ENCODE peak calls at places on chromosomes 2 and 18, in four cellular contexts. One of them, this sample, is unnamed.

GRCh38 chr18:34510926-34511325 is 199.2 kb upstream of the DTNA start:
- DNase-seq in breast epithelium: no peak
- DNase-seq in transverse colon: no peak
- DNase-seq in K562: no peak
- DNase-seq in this sample: no peak

GRCh38 chr2:209431701-209432100 is 7.9 kb downstream of the MAP2 start:
- DNase-seq in breast epithelium: peak; percentile 80
- DNase-seq in transverse colon: no peak
- DNase-seq in K562: no peak
- DNase-seq in this sample: no peak

GRCh38 chr2:213089438-213089837 is 62.0 kb downstream of the IKZF2 start:
- DNase-seq in breast epithelium: no peak
- DNase-seq in K562: no peak
- DNase-seq in transverse colon: no peak
- DNase-seq in this sample: no peak

GRCh38 chr2:170715062-170715931 is at the start of gene SP5:
- DNase-seq in K562: peak; percentile 93
- DNase-seq in transverse colon: peak; percentile 44
- DNase-seq in breast epithelium: no peak
- DNase-seq in this sample: peak; percentile 85

GRCh38 chr2:31729442-31730092 is 148.8 kb upstream of the SRD5A2 start:
- DNase-seq in transverse colon: no peak
- DNase-seq in K562: peak; percentile 31
- DNase-seq in breast epithelium: no peak
- DNase-seq in this sample: no peak

GRCh38 chr18:49041677-49042570 is 91.2 kb upstream of the SMAD7 start:
- DNase-seq in K562: no peak
- DNase-seq in breast epithelium: peak; percentile 61
- DNase-seq in transverse colon: peak; percentile 67
- DNase-seq in this sample: peak; percentile 80

GRCh38 chr18:40789286-40789685 is 1165.7 kb upstream of the PIK3C3 start:
- DNase-seq in transverse colon: no peak
- DNase-seq in K562: no peak
- DNase-seq in breast epithelium: no peak
- DNase-seq in this sample: no peak

GRCh38 chr18:66682855-66683322 is 79.0 kb upstream of the CDH19 start:
- DNase-seq in breast epithelium: no peak
- DNase-seq in K562: no peak
- DNase-seq in transverse colon: no peak
- DNase-seq in this sample: no peak

GRCh38 chr2:29580223-29580622 is 341.2 kb downstream of the ALK start:
- DNase-seq in breast epithelium: no peak
- DNase-seq in K562: no peak
- DNase-seq in transverse colon: no peak
- DNase-seq in this sample: no peak

GRCh38 chr18:47997338-47997780 is 66.9 kb upstream of the SMAD2 start:
- DNase-seq in breast epithelium: no peak
- DNase-seq in transverse colon: no peak
- DNase-seq in K562: peak; percentile 28
- DNase-seq in this sample: no peak

GRCh38 chr2:17658251-17658843 is 95.3 kb downstream of the SMC6 start:
- DNase-seq in K562: no peak
- DNase-seq in breast epithelium: no peak
- DNase-seq in transverse colon: no peak
- DNase-seq in this sample: no peak

GRCh38 chr2:230830428-230830827 is 34.3 kb upstream of the ITM2C start:
- DNase-seq in K562: no peak
- DNase-seq in breast epithelium: no peak
- DNase-seq in transverse colon: no peak
- DNase-seq in this sample: no peak

GRCh38 chr18:42508683-42509347 is 553.8 kb downstream of the PIK3C3 start:
- DNase-seq in K562: no peak
- DNase-seq in breast epithelium: no peak
- DNase-seq in transverse colon: no peak
- DNase-seq in this sample: no peak

GRCh38 chr18:40006553-40007073 is 1948.4 kb upstream of the PIK3C3 start:
- DNase-seq in transverse colon: no peak
- DNase-seq in breast epithelium: no peak
- DNase-seq in K562: no peak
- DNase-seq in this sample: no peak

GRCh38 chr2:210541280-210541902 is 15.0 kb upstream of the CPS1 start:
- DNase-seq in breast epithelium: no peak
- DNase-seq in transverse colon: no peak
- DNase-seq in K562: no peak
- DNase-seq in this sample: no peak

GRCh38 chr2:66433945-66434678 is 813 bp upstream of the MEIS1 start:
- DNase-seq in transverse colon: peak; percentile 53
- DNase-seq in K562: peak; percentile 43
- DNase-seq in breast epithelium: no peak
- DNase-seq in this sample: peak; percentile 88

GRCh38 chr2:149219853-149220252 is 110.5 kb upstream of the LYPD6 start:
- DNase-seq in K562: no peak
- DNase-seq in breast epithelium: no peak
- DNase-seq in transverse colon: no peak
- DNase-seq in this sample: no peak

GRCh38 chr2:55102056-55102812 is 52.0 kb upstream of the RTN4 start:
- DNase-seq in breast epithelium: no peak
- DNase-seq in K562: no peak
- DNase-seq in transverse colon: no peak
- DNase-seq in this sample: no peak

GRCh38 chr2:43605079-43605655 is 9.3 kb upstream of the THADA start:
- DNase-seq in transverse colon: peak; percentile 14
- DNase-seq in breast epithelium: no peak
- DNase-seq in K562: peak; percentile 51
- DNase-seq in this sample: no peak

GRCh38 chr18:38909972-38910371 is 1344.4 kb upstream of the CELF4 start:
- DNase-seq in K562: no peak
- DNase-seq in breast epithelium: no peak
- DNase-seq in transverse colon: no peak
- DNase-seq in this sample: no peak

GRCh38 chr2:218398437-218399390 is 954 bp upstream of the CTDSP1 start:
- DNase-seq in transverse colon: peak; percentile 87
- DNase-seq in breast epithelium: peak; percentile 80
- DNase-seq in K562: peak; percentile 73
- DNase-seq in this sample: peak; percentile 94

GRCh38 chr2:161988589-161988988 is 85.4 kb downstream of the DPP4 start:
- DNase-seq in transverse colon: no peak
- DNase-seq in K562: no peak
- DNase-seq in breast epithelium: no peak
- DNase-seq in this sample: no peak

GRCh38 chr2:231612199-231613053 is 19.8 kb downstream of the TEX44 start:
- DNase-seq in transverse colon: peak; percentile 96
- DNase-seq in breast epithelium: peak; percentile 94
- DNase-seq in K562: peak; percentile 92
- DNase-seq in this sample: peak; percentile 98

GRCh38 chr2:120254178-120254577 is 1.5 kb downstream of the RALB start:
- DNase-seq in breast epithelium: no peak
- DNase-seq in transverse colon: no peak
- DNase-seq in K562: no peak
- DNase-seq in this sample: peak; percentile 35

GRCh38 chr2:120261387-120262006 is 8.8 kb downstream of the RALB start:
- DNase-seq in transverse colon: no peak
- DNase-seq in breast epithelium: no peak
- DNase-seq in K562: no peak
- DNase-seq in this sample: no peak

GRCh38 chr2:120257522-120257921 is 4.9 kb downstream of the RALB start:
- DNase-seq in K562: no peak
- DNase-seq in transverse colon: no peak
- DNase-seq in breast epithelium: no peak
- DNase-seq in this sample: peak; percentile 37

GRCh38 chr2:120260736-120261135 is 8.1 kb downstream of the RALB start:
- DNase-seq in K562: no peak
- DNase-seq in breast epithelium: no peak
- DNase-seq in transverse colon: no peak
- DNase-seq in this sample: no peak

DNA sequence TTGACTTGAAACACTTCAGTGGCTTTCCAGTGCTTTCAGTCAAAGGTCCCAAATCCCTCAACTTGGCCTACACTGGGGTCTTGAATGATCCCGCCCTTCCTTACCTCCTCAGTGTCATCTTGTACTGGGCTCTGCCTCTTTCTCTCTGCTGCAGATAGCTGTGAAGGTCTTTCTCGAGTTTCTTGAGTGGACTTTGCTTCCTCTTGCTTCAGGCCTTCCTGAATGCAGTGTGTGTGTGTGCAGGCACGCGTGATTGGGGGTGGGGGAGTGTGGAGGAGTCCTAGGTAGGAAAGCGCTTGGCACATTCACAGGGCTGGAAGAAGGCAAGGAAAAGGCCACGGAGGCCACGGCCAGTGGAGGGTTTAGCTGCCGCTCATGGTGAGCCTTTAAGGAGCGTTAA is 5.5 kb downstream of the RALB start:
- DNase-seq in K562: no peak
- DNase-seq in breast epithelium: no peak
- DNase-seq in transverse colon: no peak
- DNase-seq in this sample: no peak
- TF ChIP-seq POLR2A in K562: no peak
- TF ChIP-seq POLR2A in breast epithelium: no peak
- TF ChIP-seq POLR2A in transverse colon: no peak
- TF ChIP-seq POLR2A in this sample: no peak

GRCh38 chr2:166373951-166374350 is 1.8 kb downstream of the SCN9A start:
- DNase-seq in K562: peak; percentile 84
- DNase-seq in transverse colon: peak; percentile 9
- DNase-seq in breast epithelium: no peak
- DNase-seq in this sample: no peak
- TF ChIP-seq POLR2AphosphoS5 in K562: peak; percentile 38
- TF ChIP-seq POLR2AphosphoS5 in transverse colon: no peak
- TF ChIP-seq POLR2AphosphoS5 in breast epithelium: no peak
- TF ChIP-seq POLR2AphosphoS5 in this sample: no peak

DNA sequence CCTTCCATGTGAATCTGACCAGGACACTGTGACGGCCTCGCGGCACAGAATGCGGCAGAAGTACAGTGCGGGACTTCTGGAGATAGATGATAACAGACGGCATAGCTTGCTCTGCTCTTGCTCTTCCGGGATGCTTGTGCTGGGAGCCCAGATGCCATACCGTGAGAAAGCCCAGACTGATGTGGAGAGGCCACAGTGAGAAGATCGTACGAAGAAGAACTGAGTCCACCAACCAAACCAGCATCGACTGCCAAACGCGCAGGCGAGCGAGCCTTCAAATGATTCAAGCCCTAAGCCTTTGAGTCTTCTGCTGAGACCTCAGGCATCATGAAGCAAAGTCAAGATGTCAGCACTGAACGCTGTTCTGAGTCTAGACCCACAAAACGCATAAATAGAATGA is 33.7 kb downstream of the DTNB start:
- DNase-seq in breast epithelium: no peak
- DNase-seq in transverse colon: no peak
- DNase-seq in K562: no peak
- DNase-seq in this sample: no peak
- H3K4me3 ChIP-seq in breast epithelium: no peak overlapping the region
- H3K4me3 ChIP-seq in transverse colon: no peak overlapping the region
- H3K4me3 ChIP-seq in K562: no peak overlapping the region
- H3K4me3 ChIP-seq in this sample: no peak overlapping the region

DNA sequence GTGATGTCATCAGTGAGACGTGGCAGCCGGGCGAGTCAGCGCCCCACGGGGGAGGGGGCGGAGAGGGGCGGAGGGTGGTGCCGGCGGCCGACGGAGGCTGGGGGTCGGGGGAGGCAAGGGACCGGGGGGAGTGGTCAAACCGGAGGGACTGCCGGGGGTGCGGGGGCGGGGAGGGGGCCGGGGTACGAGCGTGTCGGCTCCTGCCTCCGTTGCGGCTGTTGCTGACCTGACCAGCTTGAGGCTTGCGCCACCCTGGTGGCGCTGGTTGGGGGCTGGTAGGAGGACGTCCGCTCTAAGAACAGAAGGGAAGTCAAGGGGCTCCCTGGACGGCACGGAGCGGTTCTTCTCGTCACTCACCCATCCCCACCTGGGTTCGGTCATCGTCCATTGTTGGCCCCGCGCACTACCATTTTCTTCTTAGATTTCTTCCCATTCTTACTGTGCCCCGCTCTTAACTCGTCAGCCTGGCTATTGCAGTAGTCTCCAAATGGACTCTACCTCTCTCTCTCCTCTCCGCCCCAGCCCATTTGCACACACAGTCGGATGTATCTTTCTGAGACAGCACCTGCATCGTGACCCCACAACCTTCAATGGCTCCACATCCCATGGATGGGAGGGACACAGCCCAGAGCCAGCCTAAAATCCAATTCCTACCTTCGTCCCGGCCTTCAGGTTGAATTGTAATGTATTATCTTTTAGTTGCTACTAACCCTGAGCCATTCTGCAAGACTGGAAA is 702 bp upstream of the RAB1A start:
- DNase-seq in K562: no peak
- DNase-seq in breast epithelium: peak; percentile 43
- DNase-seq in transverse colon: no peak
- DNase-seq in this sample: no peak
- TF ChIP-seq POLR2A in K562: no peak
- TF ChIP-seq POLR2A in breast epithelium: no peak
- TF ChIP-seq POLR2A in transverse colon: no peak
- TF ChIP-seq POLR2A in this sample: no peak

DNA sequence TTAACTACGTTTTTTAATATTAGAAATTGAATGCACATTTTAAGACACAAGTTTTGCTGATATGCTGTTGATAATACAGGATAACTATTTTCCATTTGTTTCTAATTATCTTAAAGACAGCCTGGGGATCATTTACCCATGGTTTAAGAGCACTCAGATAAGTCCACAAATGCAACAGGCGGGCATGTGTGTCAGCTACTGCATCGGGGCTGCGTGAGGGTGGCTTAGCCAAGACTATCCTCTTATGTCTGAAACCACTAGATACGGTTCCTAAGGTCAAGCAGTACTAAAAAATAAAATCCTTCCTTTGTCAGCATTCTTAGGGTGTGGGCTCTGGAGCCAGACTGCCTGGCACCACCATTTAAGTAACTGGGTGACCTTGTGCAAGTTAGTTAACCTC is 254.8 kb downstream of the SATB2 start:
- DNase-seq in breast epithelium: no peak
- DNase-seq in K562: no peak
- DNase-seq in transverse colon: no peak
- DNase-seq in this sample: no peak
- TF ChIP-seq POLR2AphosphoS5 in breast epithelium: no peak
- TF ChIP-seq POLR2AphosphoS5 in K562: no peak
- TF ChIP-seq POLR2AphosphoS5 in transverse colon: no peak
- TF ChIP-seq POLR2AphosphoS5 in this sample: no peak

DNA sequence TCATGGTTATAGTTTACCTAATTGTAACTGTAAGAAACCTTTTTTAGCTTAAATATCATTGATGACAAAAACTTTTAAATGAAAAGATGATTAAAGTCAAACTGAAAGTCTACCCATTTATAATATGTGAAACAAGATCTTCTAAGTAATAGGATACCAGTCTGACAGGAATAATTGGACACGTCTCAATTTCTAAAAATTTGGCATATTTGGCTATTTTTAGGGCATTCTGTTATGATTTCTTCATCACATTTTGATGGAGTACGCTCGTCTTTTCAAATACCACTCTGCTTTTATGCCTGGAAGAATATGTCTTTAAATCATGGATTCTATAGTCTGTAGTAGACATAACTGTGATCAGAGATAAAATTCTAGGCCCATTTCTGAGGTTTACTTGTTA is 1.3 kb downstream of the R3HDM1 start:
- DNase-seq in transverse colon: no peak
- DNase-seq in breast epithelium: no peak
- DNase-seq in K562: no peak
- DNase-seq in this sample: no peak
- H3K4me3 ChIP-seq in transverse colon: peak overlapping the region; percentile 78
- H3K4me3 ChIP-seq in breast epithelium: peak overlapping the region; percentile 74
- H3K4me3 ChIP-seq in K562: no peak overlapping the region
- H3K4me3 ChIP-seq in this sample: no peak overlapping the region

GRCh38 chr2:187553908-187554703 is at the start of gene TFPI:
- DNase-seq in breast epithelium: no peak
- DNase-seq in K562: peak; percentile 74
- DNase-seq in transverse colon: no peak
- DNase-seq in this sample: no peak
- TF ChIP-seq POLR2A in breast epithelium: no peak
- TF ChIP-seq POLR2A in K562: peak; percentile 89
- TF ChIP-seq POLR2A in transverse colon: peak; percentile 33
- TF ChIP-seq POLR2A in this sample: no peak

GRCh38 chr2:12096425-12096824 is 350.0 kb downstream of the LPIN1 start:
- DNase-seq in K562: no peak
- DNase-seq in transverse colon: no peak
- DNase-seq in breast epithelium: no peak
- DNase-seq in this sample: no peak
- TF ChIP-seq POLR2AphosphoS5 in K562: no peak
- TF ChIP-seq POLR2AphosphoS5 in transverse colon: no peak
- TF ChIP-seq POLR2AphosphoS5 in breast epithelium: no peak
- TF ChIP-seq POLR2AphosphoS5 in this sample: no peak